ENCODE peak calls at places on chromosomes 6 and 20, in four cellular contexts. Y, H, K and C are unnamed samples.
A peak's percentile ranks its signal among the peaks of the same experiment; 100 is the strongest.

GRCh38 chr6:4316867-4317400 is 181.6 kb upstream of the ECI2 start:
- DNase-seq in Y (no peak), H (peak; percentile 73), K (no peak), C (no peak)

GRCh38 chr6:146884728-146885127 is 286.0 kb downstream of the ADGB start:
- DNase-seq in Y (no peak), H (no peak), K (no peak), C (no peak)

GRCh38 chr20:17786221-17786718 is 86.5 kb downstream of the BANF2 start:
- DNase-seq in Y (no peak), H (no peak), K (no peak), C (no peak)

GRCh38 chr6:143410859-143411270 is 39.6 kb downstream of the ADAT2 start:
- DNase-seq in Y (no peak), H (no peak), K (no peak), C (no peak)

GRCh38 chr6:122696079-122696478 is 83.4 kb upstream of the FABP7 start:
- DNase-seq in Y (no peak), H (no peak), K (no peak), C (no peak)

GRCh38 chr6:2943564-2943955 is 27.8 kb downstream of the SERPINB6 start:
- DNase-seq in Y (no peak), H (no peak), K (no peak), C (no peak)

GRCh38 chr6:108597601-108598315 is 37.0 kb downstream of the FOXO3 start:
- DNase-seq in Y (peak; percentile 48), H (no peak), K (no peak), C (no peak)

GRCh38 chr6:2706482-2706881 is 44.2 kb downstream of the MYLK4 start:
- DNase-seq in Y (no peak), H (no peak), K (no peak), C (no peak)

GRCh38 chr20:7248392-7248992 is 481.0 kb downstream of the BMP2 start:
- DNase-seq in Y (no peak), H (no peak), K (no peak), C (no peak)

GRCh38 chr6:88211446-88211845 is 45.3 kb upstream of the CNR1 start:
- DNase-seq in Y (no peak), H (no peak), K (no peak), C (no peak)

GRCh38 chr6:166602928-166603690 is 16.6 kb upstream of the RAMACL start:
- DNase-seq in Y (no peak), H (peak; percentile 20), K (no peak), C (no peak)
- TF ChIP-seq SPI1 in Y (no peak), H (no peak), K (no peak), C (no peak)

GRCh38 chr20:1335961-1336698 is 7.2 kb upstream of the SDCBP2 start:
- DNase-seq in Y (no peak), H (no peak), K (no peak), C (no peak)

GRCh38 chr20:1334370-1334731 is 5.4 kb upstream of the SDCBP2 start:
- DNase-seq in Y (no peak), H (no peak), K (no peak), C (no peak)

GRCh38 chr20:1333462-1334369 is 4.8 kb upstream of the SDCBP2 start:
- DNase-seq in Y (no peak), H (no peak), K (no peak), C (no peak)

GRCh38 chr20:1332749-1333300 is 3.9 kb upstream of the SDCBP2 start:
- DNase-seq in Y (no peak), H (no peak), K (no peak), C (no peak)

DNA sequence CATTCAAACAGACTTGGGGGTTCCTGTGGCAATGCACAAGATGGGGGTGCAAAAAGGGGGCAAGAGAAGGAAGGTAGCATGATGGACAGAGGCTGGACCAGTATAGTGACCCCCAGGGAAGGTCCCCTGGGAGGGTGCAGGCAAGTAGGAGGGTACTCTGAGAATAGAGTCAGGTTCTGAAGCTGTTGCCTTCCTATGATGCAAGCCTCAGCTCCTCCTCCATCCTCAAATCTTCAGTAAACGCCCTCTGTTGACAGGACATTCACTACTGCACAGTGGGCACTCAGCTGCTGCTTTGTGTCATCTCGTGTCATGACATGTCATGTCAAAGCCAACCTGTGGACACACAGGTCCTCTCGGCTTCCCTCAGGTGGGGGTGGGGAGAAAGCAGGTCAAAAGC is 5.8 kb upstream of the SDCBP2 start:
- DNase-seq in Y (no peak), H (peak; percentile 38), K (no peak), C (no peak)
- TF ChIP-seq SPI1 in Y (no peak), H (no peak), K (no peak), C (no peak)

DNA sequence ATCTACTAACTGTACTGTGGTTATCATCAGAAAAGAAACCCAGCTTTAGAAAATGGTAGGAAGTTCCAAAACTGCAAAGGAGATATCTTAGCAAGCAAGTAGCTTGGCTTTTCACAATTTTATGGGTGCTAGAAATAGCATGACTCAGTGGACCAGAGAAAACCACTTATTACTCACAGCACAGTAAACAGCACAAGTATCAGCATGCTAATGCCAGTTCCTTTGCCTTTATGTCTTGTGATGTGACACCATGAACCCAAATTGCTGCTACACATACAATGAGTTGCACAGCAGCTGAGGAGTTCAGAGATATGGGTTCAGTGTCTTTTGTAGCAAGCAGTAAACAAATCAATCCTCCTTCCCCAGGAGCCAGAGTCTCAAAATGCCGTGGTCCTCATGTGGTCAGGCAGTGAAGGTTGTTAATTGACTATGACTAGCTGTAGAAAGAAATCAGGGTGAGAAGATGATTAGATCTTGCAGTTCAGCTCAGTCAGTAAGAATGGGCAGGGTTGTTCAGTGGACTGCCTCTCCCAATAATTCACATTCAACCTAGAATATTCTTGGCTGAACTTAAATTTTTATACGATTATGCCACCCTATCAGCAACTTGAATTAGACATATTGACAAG is 73.3 kb downstream of the OPRM1 start:
- DNase-seq in Y (no peak), H (no peak), K (no peak), C (no peak)
- TF ChIP-seq SPI1 in Y (no peak), H (no peak), K (no peak), C (no peak)

GRCh38 chr6:55705381-55705780 is 126.4 kb upstream of the HMGCLL1 start:
- DNase-seq in Y (no peak), H (no peak), K (no peak), C (no peak)

GRCh38 chr6:55706048-55706447 is 127.1 kb upstream of the HMGCLL1 start:
- DNase-seq in Y (no peak), H (no peak), K (no peak), C (no peak)

DNA sequence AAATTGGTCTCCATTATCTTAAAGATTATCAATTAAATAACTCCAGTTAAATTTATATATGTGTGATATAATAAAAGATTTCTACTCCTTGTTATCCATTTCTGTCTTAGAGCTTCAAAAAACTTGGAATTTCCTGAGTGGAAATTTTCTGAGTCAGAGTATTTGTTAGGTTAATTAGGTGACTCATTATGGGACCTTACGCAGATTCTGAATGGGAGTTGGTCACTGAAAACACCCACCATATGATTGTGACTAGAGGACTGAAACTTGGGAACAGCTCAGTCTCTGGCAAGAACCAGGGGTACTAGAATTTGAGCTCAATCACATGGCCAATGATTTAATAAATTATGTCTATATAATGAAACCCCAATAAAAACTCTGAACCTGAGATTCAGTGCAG is 125.4 kb upstream of the HMGCLL1 start:
- DNase-seq in Y (no peak), H (no peak), K (no peak), C (no peak)
- TF ChIP-seq SPI1 in Y (no peak), H (no peak), K (no peak), C (no peak)

GRCh38 chr20:35319206-35320197 is 27.3 kb upstream of the FAM83C start:
- DNase-seq in Y (no peak), H (no peak), K (no peak), C (no peak)
- TF ChIP-seq SPI1 in Y (no peak), H (no peak), K (no peak), C (no peak)

GRCh38 chr20:61025536-61025935 is 226.5 kb upstream of the CDH4 start:
- DNase-seq in Y (no peak), H (no peak), K (no peak), C (no peak)
- TF ChIP-seq SPI1 in Y (no peak), H (no peak), K (no peak), C (no peak)

GRCh38 chr20:61633004-61633403 is 380.9 kb downstream of the CDH4 start:
- DNase-seq in Y (no peak), H (no peak), K (no peak), C (no peak)

GRCh38 chr20:61639200-61639599 is 387.1 kb downstream of the CDH4 start:
- DNase-seq in Y (no peak), H (no peak), K (no peak), C (no peak)

GRCh38 chr20:61636531-61637116 is 384.6 kb downstream of the CDH4 start:
- DNase-seq in Y (no peak), H (no peak), K (no peak), C (no peak)

GRCh38 chr20:61634376-61634775 is 382.3 kb downstream of the CDH4 start:
- DNase-seq in Y (no peak), H (no peak), K (no peak), C (no peak)

GRCh38 chr20:61635721-61636455 is 383.8 kb downstream of the CDH4 start:
- DNase-seq in Y (no peak), H (no peak), K (no peak), C (no peak)
- TF ChIP-seq SPI1 in Y (no peak), H (no peak), K (no peak), C (no peak)

DNA sequence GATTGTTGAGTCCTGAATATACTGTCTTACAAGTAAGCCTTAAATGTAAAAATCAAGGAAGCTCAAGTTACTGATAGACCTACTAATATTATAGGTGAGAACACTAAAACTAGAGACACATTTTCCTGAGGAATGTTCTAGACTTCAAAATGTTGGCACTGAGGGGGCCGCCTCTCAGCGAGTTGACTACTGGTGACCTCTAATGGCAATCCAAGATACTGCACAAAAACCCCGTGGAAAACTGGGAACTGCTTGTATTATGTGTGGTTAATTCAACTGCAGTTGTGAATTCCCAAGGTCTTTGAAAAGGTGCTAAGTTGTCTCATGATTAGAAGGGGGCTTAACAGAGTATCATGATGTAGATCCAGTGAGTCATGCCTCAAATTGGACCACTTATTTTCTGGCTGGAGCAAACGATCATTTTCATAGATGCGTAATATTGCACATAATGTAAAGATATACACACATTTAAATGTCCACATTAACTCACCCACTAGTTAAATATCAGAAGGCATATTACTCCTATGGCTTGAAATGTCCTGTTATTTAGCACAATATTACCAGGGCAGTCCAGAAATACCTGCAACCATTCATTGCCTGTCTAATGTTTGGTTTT is 336.2 kb downstream of the FOXA2 start:
- DNase-seq in Y (no peak), H (no peak), K (peak; percentile 14), C (no peak)
- TF ChIP-seq SPI1 in Y (no peak), H (no peak), K (no peak), C (no peak)

DNA sequence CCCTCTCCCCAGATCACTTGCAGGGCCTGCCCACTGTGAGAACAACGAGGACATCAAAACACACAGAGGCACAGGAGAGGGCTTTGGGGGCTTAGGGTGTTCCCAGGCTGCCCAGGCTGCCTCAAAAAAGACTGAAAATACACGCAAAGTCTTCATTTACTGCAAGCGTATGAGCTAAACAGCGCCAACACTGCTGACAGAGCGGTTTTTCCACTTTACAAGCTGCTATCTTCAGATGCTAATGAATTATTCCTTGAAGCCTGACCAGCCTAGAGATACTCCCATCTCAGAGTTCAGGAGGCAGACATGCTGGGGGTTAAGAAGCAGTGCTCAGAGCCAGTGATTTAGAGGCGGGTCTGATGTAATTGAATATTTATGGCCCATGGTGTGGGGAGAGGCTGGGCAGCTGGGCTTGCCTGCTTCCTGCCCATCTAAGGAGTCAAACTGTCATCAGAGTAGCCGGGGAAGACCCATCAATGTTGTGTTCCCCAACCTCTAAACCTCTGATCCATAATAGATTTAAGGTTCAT is 241.4 kb downstream of the SLC24A3 start:
- DNase-seq in Y (no peak), H (no peak), K (no peak), C (no peak)
- TF ChIP-seq SPI1 in Y (no peak), H (no peak), K (no peak), C (no peak)